ENCODE peak calls at places on chromosomes 6 and 20, in five cellular contexts. N is epithelial cell of esophagus, O is Caco-2, H is ovary, U is psoas muscle. G is an unnamed sample.

GRCh38 chr6:24332306-24332705 is 25.6 kb downstream of the DCDC2 start:
- DNase-seq in O (peak), H (no peak), U (no peak), N (peak), G (peak)

GRCh38 chr20:8842525-8842924 is 226.4 kb upstream of the PLCB4 start:
- DNase-seq in H (no peak), U (no peak), N (no peak), O (no peak), G (no peak)

GRCh38 chr6:40693767-40694166 is 106.6 kb upstream of the LRFN2 start:
- DNase-seq in O (no peak), U (no peak), H (no peak), N (no peak), G (no peak)

GRCh38 chr20:61880706-61881105 is 185.0 kb downstream of the TAF4 start:
- DNase-seq in O (no peak), U (no peak), H (no peak), N (no peak), G (no peak)

GRCh38 chr6:35686873-35687557 is 1.7 kb downstream of the FKBP5 start:
- DNase-seq in U (no peak), H (no peak), O (no peak), N (no peak), G (peak)

GRCh38 chr6:133377219-133377618 is 136.1 kb downstream of the EYA4 start:
- DNase-seq in U (no peak), H (no peak), O (no peak), N (no peak), G (no peak)

GRCh38 chr6:27651371-27651732 is 178.4 kb upstream of the ZNF184 start:
- DNase-seq in O (peak), U (no peak), H (no peak), N (peak), G (peak)

GRCh38 chr6:158960046-158960445 is 40.0 kb downstream of the RSPH3 start:
- DNase-seq in O (no peak), U (no peak), N (no peak), H (no peak), G (no peak)

GRCh38 chr6:135300576-135300975 is 119.5 kb downstream of the MYB start:
- DNase-seq in H (no peak), N (no peak), O (no peak), U (no peak), G (no peak)

GRCh38 chr20:18781509-18781908 is 32.1 kb upstream of the SCP2D1 start:
- DNase-seq in O (no peak), H (no peak), N (no peak), U (no peak), G (no peak)

GRCh38 chr20:18774207-18774606 is 39.4 kb upstream of the SCP2D1 start:
- DNase-seq in O (no peak), U (no peak), H (no peak), N (no peak), G (no peak)

GRCh38 chr20:18780731-18781130 is 32.9 kb upstream of the SCP2D1 start:
- DNase-seq in H (no peak), U (no peak), N (no peak), O (no peak), G (no peak)

GRCh38 chr20:18783385-18783959 is 30.1 kb upstream of the SCP2D1 start:
- DNase-seq in H (no peak), O (no peak), N (peak), U (no peak), G (peak)

GRCh38 chr20:18778993-18779392 is 34.6 kb upstream of the SCP2D1 start:
- DNase-seq in N (no peak), O (no peak), U (no peak), H (no peak), G (no peak)
- TF ChIP-seq CTCF in N (no peak), O (no peak), U (no peak), H (no peak), G (no peak)

DNA sequence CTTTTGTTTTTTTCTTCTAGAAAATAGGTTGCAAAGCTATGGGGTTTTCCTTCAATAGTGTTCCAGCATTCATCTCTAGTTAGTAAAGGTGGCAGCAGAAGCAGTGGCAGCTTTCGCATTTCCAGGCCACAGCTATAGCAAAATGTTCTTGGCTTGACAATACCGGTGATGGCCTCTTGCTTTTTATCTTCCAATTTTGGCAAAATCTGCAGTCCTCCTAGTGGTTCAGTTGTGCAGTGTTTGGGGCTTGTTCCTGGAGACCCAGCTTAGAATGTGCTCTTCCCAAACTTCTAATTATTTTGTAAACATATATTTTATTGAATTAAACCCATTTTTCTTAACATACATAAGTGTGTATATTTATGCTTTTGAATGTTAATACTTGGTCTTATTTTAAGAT is 370.6 kb upstream of the MAN1A1 start:
- DNase-seq in O (peak), N (no peak), H (no peak), U (no peak), G (peak)
- TF ChIP-seq CTCF in O (no peak), N (peak), H (no peak), U (no peak), G (no peak)

DNA sequence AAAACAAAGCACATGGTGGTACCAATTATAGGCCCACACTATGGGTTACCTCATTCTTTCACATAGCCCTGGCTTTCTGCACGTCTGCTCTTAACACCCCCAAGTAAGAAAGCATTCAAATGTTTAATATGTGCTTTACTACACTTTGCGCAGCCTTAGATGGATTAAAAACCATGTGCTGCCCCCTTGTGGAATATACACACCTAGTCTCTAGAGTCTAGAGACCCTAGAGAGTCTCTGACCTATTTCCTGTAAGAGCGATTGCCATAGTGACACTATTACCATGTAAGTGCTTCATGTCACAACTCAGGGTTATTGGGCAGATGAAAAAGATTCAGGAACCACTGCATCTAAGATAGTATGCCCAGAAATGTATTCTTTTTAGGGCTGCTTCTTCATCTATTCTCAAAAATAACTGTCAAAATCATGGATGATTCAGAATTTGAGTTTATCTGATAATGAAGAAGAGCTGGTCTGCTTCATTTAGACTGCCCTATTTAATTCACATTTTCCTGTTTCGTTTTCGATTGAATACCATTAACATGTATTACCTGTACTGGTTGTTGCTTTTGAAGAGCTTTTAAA is 186.3 kb downstream of the ADGB start:
- DNase-seq in O (peak), U (no peak), H (no peak), N (peak), G (peak)
- TF ChIP-seq CTCF in O (peak), U (peak), H (no peak), N (peak), G (peak)

GRCh38 chr20:36593347-36593746 is 12.2 kb upstream of the RAB5IF start:
- DNase-seq in H (no peak), O (no peak), N (no peak), U (no peak), G (no peak)

GRCh38 chr20:36591281-36591680 is 14.3 kb upstream of the RAB5IF start:
- DNase-seq in H (no peak), O (no peak), N (no peak), U (no peak), G (no peak)

GRCh38 chr20:36587388-36588136 is 14.2 kb downstream of the TGIF2 start:
- DNase-seq in N (no peak), U (no peak), O (no peak), H (no peak), G (no peak)

GRCh38 chr20:36591854-36592641 is 13.5 kb upstream of the RAB5IF start:
- DNase-seq in O (peak), U (no peak), H (peak), N (peak), G (peak)
- TF ChIP-seq CTCF in O (peak), U (peak), H (peak), N (peak), G (peak)